ENCODE peak calls at places on chromosomes 2 and 18, in nine cellular contexts. O is A549, C is AG10803, T is retinal pigment epithelial cell, Q is GM12864, R is fibroblast of pulmonary artery, P is AG04450, K is HFFc6, I is RWPE2. D is an unnamed sample.

GRCh38 chr2:232795920-232796319 is 19.6 kb upstream of the KCNJ13 start:
- DNase-seq in O (no peak), C (peak), T (no peak), Q (no peak), R (peak), P (no peak), K (no peak), I (no peak), D (no peak)

GRCh38 chr2:39503277-39503676 is 66.2 kb upstream of the MAP4K3 start:
- DNase-seq in O (no peak), C (no peak), T (no peak), Q (no peak), R (no peak), P (no peak), K (no peak), I (no peak), D (no peak)

GRCh38 chr18:67938691-67939090 is 422.2 kb upstream of the DSEL start:
- DNase-seq in O (no peak), C (peak), T (no peak), Q (no peak), R (peak), P (peak), K (peak), I (no peak), D (no peak)

GRCh38 chr2:241870611-241871537 is 1.3 kb downstream of the RTP5 start:
- DNase-seq in O (no peak), C (no peak), T (no peak), Q (no peak), R (no peak), P (no peak), K (no peak), I (no peak), D (peak)

GRCh38 chr2:20443276-20443920 is 3.5 kb upstream of the RHOB start:
- DNase-seq in O (no peak), C (peak), T (no peak), Q (no peak), R (peak), P (no peak), K (no peak), I (no peak), D (no peak)

GRCh38 chr2:60964651-60965513 is 52.6 kb upstream of the PEX13 start:
- DNase-seq in O (no peak), C (no peak), T (no peak), Q (no peak), R (no peak), P (no peak), K (no peak), I (no peak), D (no peak)

GRCh38 chr2:41772697-41773096 is 275.1 kb upstream of the PKDCC start:
- DNase-seq in O (no peak), C (no peak), T (no peak), Q (no peak), R (no peak), P (no peak), K (no peak), I (no peak), D (no peak)

GRCh38 chr2:140504596-140504995 is 1626.2 kb downstream of the LRP1B start:
- DNase-seq in O (no peak), C (no peak), T (no peak), Q (no peak), R (no peak), P (no peak), K (no peak), I (no peak), D (no peak)

GRCh38 chr18:24397131-24397693 is 412 bp downstream of the OSBPL1A start:
- DNase-seq in O (peak), C (peak), T (peak), Q (no peak), R (peak), P (peak), K (peak), I (no peak), D (no peak)

GRCh38 chr2:136005462-136006205 is 20.2 kb upstream of the DARS1 start:
- DNase-seq in O (no peak), C (no peak), T (no peak), Q (no peak), R (no peak), P (no peak), K (no peak), I (no peak), D (no peak)

GRCh38 chr2:51410351-51410750 is 378.4 kb upstream of the NRXN1 start:
- DNase-seq in O (no peak), C (no peak), T (no peak), Q (no peak), R (no peak), P (no peak), K (no peak), I (no peak), D (no peak)

GRCh38 chr2:97806738-97807618 is 93.6 kb downstream of the ZAP70 start:
- DNase-seq in O (peak), C (peak), T (peak), Q (peak), R (peak), P (peak), K (peak), I (no peak), D (peak)

GRCh38 chr2:43848174-43848573 is 9.4 kb downstream of the ABCG8 start:
- DNase-seq in O (no peak), C (no peak), T (no peak), Q (peak), R (no peak), P (no peak), K (peak), I (no peak), D (no peak)

GRCh38 chr2:115650827-115651226 is 1208.4 kb downstream of the DPP10 start:
- DNase-seq in O (no peak), C (no peak), T (no peak), Q (no peak), R (no peak), P (no peak), K (no peak), I (no peak), D (no peak)

GRCh38 chr2:134287323-134287722 is 33.5 kb downstream of the MGAT5 start:
- DNase-seq in O (no peak), C (no peak), T (no peak), Q (peak), R (no peak), P (no peak), K (no peak), I (no peak), D (no peak)

GRCh38 chr2:239073745-239074530 is 226.1 kb downstream of the TWIST2 start:
- DNase-seq in O (no peak), C (no peak), T (no peak), Q (no peak), R (no peak), P (no peak), K (no peak), I (no peak), D (no peak)

GRCh38 chr2:28325173-28325566 is 67.5 kb upstream of the FOSL2 start:
- DNase-seq in O (no peak), C (no peak), T (no peak), Q (no peak), R (no peak), P (no peak), K (no peak), I (no peak), D (no peak)

GRCh38 chr18:12862467-12862866 is 21.6 kb downstream of the PTPN2 start:
- DNase-seq in O (no peak), C (no peak), T (no peak), Q (no peak), R (no peak), P (no peak), K (no peak), I (no peak), D (no peak)

GRCh38 chr2:42903821-42904575 is 111.6 kb upstream of the HAAO start:
- DNase-seq in O (no peak), C (no peak), T (no peak), Q (no peak), R (no peak), P (no peak), K (no peak), I (no peak), D (no peak)

GRCh38 chr18:51227660-51228059 is 30.2 kb upstream of the MEX3C start:
- DNase-seq in O (no peak), C (no peak), T (no peak), Q (no peak), R (no peak), P (no peak), K (no peak), I (no peak), D (no peak)

GRCh38 chr2:188291142-188291616 is 495 bp upstream of the GULP1 start:
- DNase-seq in O (peak), C (no peak), T (no peak), Q (no peak), R (peak), P (no peak), K (no peak), I (no peak), D (no peak)

GRCh38 chr2:172427256-172427989 is at the start of gene ITGA6:
- DNase-seq in O (peak), C (peak), T (no peak), Q (no peak), R (peak), P (no peak), K (peak), I (peak), D (peak)

GRCh38 chr2:191675807-191676667 is 1.9 kb upstream of the NABP1 start:
- DNase-seq in O (no peak), C (peak), T (no peak), Q (peak), R (no peak), P (no peak), K (no peak), I (no peak), D (peak)

GRCh38 chr2:240595381-240596079 is 9.0 kb downstream of the CAPN10 start:
- DNase-seq in O (peak), C (no peak), T (no peak), Q (no peak), R (no peak), P (no peak), K (no peak), I (peak), D (no peak)

GRCh38 chr2:27209621-27210401 is 2.0 kb upstream of the ATRAID start:
- DNase-seq in O (no peak), C (no peak), T (peak), Q (no peak), R (peak), P (no peak), K (peak), I (no peak), D (no peak)

GRCh38 chr2:27655155-27655951 is 8.1 kb downstream of the SUPT7L start:
- DNase-seq in O (no peak), C (peak), T (peak), Q (no peak), R (peak), P (peak), K (peak), I (no peak), D (no peak)

GRCh38 chr2:211674715-211675114 is 863.9 kb downstream of the ERBB4 start:
- DNase-seq in O (no peak), C (no peak), T (no peak), Q (no peak), R (no peak), P (no peak), K (no peak), I (no peak), D (no peak)

GRCh38 chr2:78979380-78980238 is 45.9 kb upstream of the REG3G start:
- DNase-seq in O (no peak), C (no peak), T (peak), Q (peak), R (peak), P (no peak), K (no peak), I (no peak), D (no peak)
- TF ChIP-seq CTCF in O (peak), C (peak), T (peak), Q (peak), R (peak), P (peak), K (peak), I (peak), D (no peak)

GRCh38 chr18:31101148-31102019 is 837 bp downstream of the DSC2 start:
- DNase-seq in O (peak), C (no peak), T (no peak), Q (no peak), R (peak), P (no peak), K (no peak), I (peak), D (no peak)
- TF ChIP-seq CTCF in O (no peak), C (no peak), T (peak), Q (no peak), R (no peak), P (no peak), K (no peak), I (peak), D (no peak)

GRCh38 chr2:215362562-215362904 is 50.7 kb downstream of the ATIC start:
- DNase-seq in O (no peak), C (no peak), T (no peak), Q (no peak), R (peak), P (no peak), K (no peak), I (no peak), D (no peak)

GRCh38 chr2:215361876-215362561 is 50.2 kb downstream of the ATIC start:
- DNase-seq in O (no peak), C (peak), T (no peak), Q (no peak), R (no peak), P (no peak), K (no peak), I (no peak), D (no peak)

GRCh38 chr2:215363461-215364156 is 51.8 kb downstream of the ATIC start:
- DNase-seq in O (no peak), C (peak), T (no peak), Q (no peak), R (peak), P (no peak), K (no peak), I (no peak), D (no peak)

GRCh38 chr2:215364157-215365155 is 52.6 kb downstream of the ATIC start:
- DNase-seq in O (no peak), C (peak), T (no peak), Q (no peak), R (peak), P (no peak), K (no peak), I (no peak), D (no peak)

GRCh38 chr2:215363039-215363438 is 51.2 kb downstream of the ATIC start:
- DNase-seq in O (no peak), C (no peak), T (no peak), Q (no peak), R (peak), P (no peak), K (no peak), I (no peak), D (no peak)
- TF ChIP-seq CTCF in O (no peak), C (no peak), T (no peak), Q (no peak), R (no peak), P (no peak), K (no peak), I (no peak), D (no peak)

GRCh38 chr2:149388120-149388816 is 57.9 kb downstream of the LYPD6 start:
- DNase-seq in O (no peak), C (peak), T (no peak), Q (no peak), R (no peak), P (no peak), K (no peak), I (no peak), D (no peak)
- TF ChIP-seq CTCF in O (no peak), C (peak), T (peak), Q (peak), R (no peak), P (peak), K (peak), I (no peak), D (no peak)

GRCh38 chr2:37263839-37264238 is 32.4 kb downstream of the NDUFAF7 start:
- DNase-seq in O (no peak), C (no peak), T (no peak), Q (no peak), R (no peak), P (no peak), K (no peak), I (no peak), D (no peak)
- TF ChIP-seq CTCF in O (no peak), C (no peak), T (no peak), Q (no peak), R (no peak), P (no peak), K (no peak), I (no peak), D (no peak)

GRCh38 chr2:223797073-223797472 is 40.3 kb downstream of the AP1S3 start:
- DNase-seq in O (peak), C (no peak), T (peak), Q (no peak), R (peak), P (no peak), K (no peak), I (peak), D (no peak)

GRCh38 chr2:223800908-223801307 is 36.5 kb downstream of the AP1S3 start:
- DNase-seq in O (no peak), C (no peak), T (no peak), Q (no peak), R (no peak), P (no peak), K (no peak), I (no peak), D (no peak)

GRCh38 chr2:223801702-223802101 is 35.7 kb downstream of the AP1S3 start:
- DNase-seq in O (no peak), C (no peak), T (no peak), Q (no peak), R (no peak), P (no peak), K (no peak), I (no peak), D (no peak)

DNA sequence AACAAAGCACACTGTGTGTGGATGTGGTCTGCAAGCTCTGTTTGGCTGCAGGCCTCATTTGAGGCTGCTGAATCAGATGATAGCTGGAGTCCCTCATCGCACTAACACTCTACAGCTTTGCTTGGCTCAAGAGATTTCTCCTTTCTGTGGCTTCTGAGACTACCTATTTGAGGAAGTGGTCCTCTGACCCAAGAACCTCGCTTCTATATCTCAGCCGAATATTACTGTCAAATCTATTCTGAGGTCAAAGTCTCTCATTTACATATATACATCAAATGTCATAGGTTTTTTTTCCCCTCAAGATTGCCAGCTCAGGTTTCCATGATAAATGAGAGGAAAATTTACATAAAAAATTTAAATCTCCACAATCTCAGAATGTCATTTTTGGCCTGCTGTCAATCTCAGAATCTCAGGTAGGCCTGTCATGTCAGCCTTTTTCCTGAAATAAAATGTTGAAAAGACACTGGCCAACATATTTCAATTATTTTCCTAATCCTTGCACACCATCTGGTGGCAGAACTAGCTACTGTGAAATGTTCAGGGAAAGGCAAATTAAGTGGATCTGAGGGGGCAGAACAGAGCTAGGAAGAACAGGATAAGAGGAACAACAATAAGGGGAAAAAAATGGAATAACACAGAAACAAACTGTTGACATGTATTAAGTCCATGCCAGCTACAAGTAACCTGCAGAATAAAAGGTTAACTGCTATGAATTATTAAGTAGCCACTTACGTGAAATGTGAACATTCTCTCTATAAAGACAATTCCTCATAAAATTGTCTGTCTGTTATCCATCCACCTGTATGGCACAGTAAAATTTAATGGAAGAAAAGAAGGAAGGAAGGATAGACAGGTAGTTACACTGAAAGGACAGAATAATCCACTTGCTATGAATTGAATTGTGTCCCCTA is 39.3 kb downstream of the AP1S3 start:
- DNase-seq in O (peak), C (peak), T (no peak), Q (peak), R (peak), P (no peak), K (peak), I (no peak), D (no peak)
- TF ChIP-seq CTCF in O (peak), C (peak), T (peak), Q (peak), R (peak), P (peak), K (peak), I (peak), D (peak)